ENCODE peak calls at places on chromosomes 1 and 21, in four cellular contexts. V is CD4-positive, CD25-positive, alpha-beta regulatory T cell; J is T-helper 9 cell; K is hippocampal formation. A is an unnamed sample.

GRCh38 chr1:37481289-37482003 is 7.1 kb downstream of the ZC3H12A start:
- DNase-seq in J (peak; percentile 6), K (no peak), V (no peak), A (no peak)

GRCh38 chr1:169132512-169133227 is 26.2 kb downstream of the ATP1B1 start:
- DNase-seq in K (no peak), J (no peak), V (no peak), A (no peak)

GRCh38 chr1:185062710-185063370 is 17.5 kb downstream of the RNF2 start:
- DNase-seq in J (no peak), K (no peak), V (no peak), A (no peak)

GRCh38 chr21:17436626-17437111 is 76.2 kb upstream of the CXADR start:
- DNase-seq in V (no peak), K (no peak), J (no peak), A (no peak)

GRCh38 chr1:53585116-53585515 is 125.9 kb downstream of the DMRTB1 start:
- DNase-seq in K (no peak), J (no peak), V (no peak), A (peak; percentile 83)

GRCh38 chr1:227758366-227758765 is 23.1 kb downstream of the SNAP47 start:
- DNase-seq in K (peak; percentile 34), V (no peak), J (no peak), A (no peak)

GRCh38 chr21:22120616-22121266 is 1122.5 kb downstream of the NCAM2 start:
- DNase-seq in J (no peak), K (no peak), V (no peak), A (no peak)

GRCh38 chr1:93080424-93080823 is 1.3 kb downstream of the MTF2 start:
- DNase-seq in V (no peak), K (peak; percentile 50), J (no peak), A (no peak)

GRCh38 chr1:61058477-61059245 is 23.7 kb upstream of the NFIA start:
- DNase-seq in J (no peak), K (no peak), V (no peak), A (no peak)

GRCh38 chr1:150065184-150065871 is 2.2 kb upstream of the VPS45 start:
- DNase-seq in K (no peak), J (no peak), V (no peak), A (no peak)

GRCh38 chr1:70169018-70169839 is 36.1 kb downstream of the LRRC40 start:
- DNase-seq in K (no peak), J (no peak), V (no peak), A (no peak)

GRCh38 chr21:34120867-34121266 is 47.5 kb downstream of the MRPS6 start:
- DNase-seq in J (no peak), V (no peak), K (no peak), A (no peak)

GRCh38 chr1:16032388-16033100 is 10.7 kb downstream of the CLCNKA start:
- DNase-seq in V (peak; percentile 15), K (peak; percentile 27), J (peak; percentile 14), A (peak; percentile 18)

GRCh38 chr1:213122514-213122929 is 71.5 kb downstream of the RPS6KC1 start:
- DNase-seq in V (no peak), K (peak; percentile 72), J (no peak), A (no peak)